ENCODE peak calls at places on chromosomes 12 and 14, in nine cellular contexts. B, A, Y, V, S, N, O, L and Q are unnamed samples.

GRCh38 chr12:60191676-60192359 is 596.0 kb downstream of the SLC16A7 start:
- DNase-seq in B (no peak), A (no peak), Y (no peak), V (no peak), S (no peak), N (no peak), O (peak; percentile 70), L (no peak), Q (peak; percentile 41)

GRCh38 chr14:53470351-53471043 is 317.4 kb upstream of the DDHD1 start:
- DNase-seq in B (peak; percentile 57), A (no peak), Y (no peak), V (peak; percentile 12), S (no peak), N (no peak), O (peak; percentile 63), L (no peak), Q (peak; percentile 65)

GRCh38 chr14:88974991-88975835 is 150.8 kb downstream of the TTC8 start:
- DNase-seq in B (no peak), A (no peak), Y (no peak), V (no peak), S (no peak), N (no peak), O (no peak), L (no peak), Q (no peak)

GRCh38 chr12:49698619-49699545 is 8.3 kb downstream of the FMNL3 start:
- DNase-seq in B (peak; percentile 89), A (peak; percentile 71), Y (peak; percentile 64), V (no peak), S (peak; percentile 96), N (no peak), O (peak; percentile 79), L (peak; percentile 13), Q (peak; percentile 63)

GRCh38 chr14:89616425-89617141 is 199.6 kb upstream of the FOXN3 start:
- DNase-seq in B (peak; percentile 51), A (peak; percentile 86), Y (peak; percentile 45), V (peak; percentile 29), S (peak; percentile 75), N (no peak), O (peak; percentile 27), L (no peak), Q (peak; percentile 53)

GRCh38 chr12:89574736-89575208 is 48.9 kb upstream of the POC1B start:
- DNase-seq in B (peak; percentile 62), A (no peak), Y (peak; percentile 68), V (peak; percentile 2), S (peak; percentile 17), N (no peak), O (peak; percentile 89), L (no peak), Q (peak; percentile 91)

GRCh38 chr12:64611430-64612286 is 1.4 kb downstream of the RASSF3 start:
- DNase-seq in B (peak; percentile 76), A (peak; percentile 75), Y (peak; percentile 9), V (no peak), S (no peak), N (peak; percentile 63), O (peak; percentile 29), L (no peak), Q (peak; percentile 44)

GRCh38 chr12:67193705-67194104 is 75.5 kb upstream of the CAND1 start:
- DNase-seq in B (peak; percentile 89), A (no peak), Y (peak; percentile 42), V (peak; percentile 8), S (peak; percentile 70), N (no peak), O (peak; percentile 34), L (no peak), Q (peak; percentile 16)

GRCh38 chr12:106251636-106252035 is 3.8 kb upstream of the CKAP4 start:
- DNase-seq in B (peak; percentile 55), A (no peak), Y (no peak), V (no peak), S (peak; percentile 38), N (no peak), O (peak; percentile 27), L (no peak), Q (peak; percentile 82)

GRCh38 chr12:105342464-105342863 is 12.0 kb downstream of the C12orf75 start:
- DNase-seq in B (no peak), A (no peak), Y (no peak), V (no peak), S (no peak), N (no peak), O (no peak), L (no peak), Q (no peak)

GRCh38 chr12:5733136-5733755 is 211.8 kb downstream of the ANO2 start:
- DNase-seq in B (no peak), A (no peak), Y (no peak), V (no peak), S (no peak), N (no peak), O (peak; percentile 17), L (no peak), Q (peak; percentile 12)

GRCh38 chr14:99573436-99574098 is 30.4 kb downstream of the CCDC85C start:
- DNase-seq in B (no peak), A (peak; percentile 3), Y (no peak), V (no peak), S (no peak), N (peak; percentile 71), O (no peak), L (no peak), Q (no peak)

GRCh38 chr14:104504172-104504735 is 75.3 kb upstream of the C14orf180 start:
- DNase-seq in B (peak; percentile 41), A (peak; percentile 11), Y (no peak), V (no peak), S (no peak), N (peak; percentile 46), O (no peak), L (no peak), Q (no peak)

DNA sequence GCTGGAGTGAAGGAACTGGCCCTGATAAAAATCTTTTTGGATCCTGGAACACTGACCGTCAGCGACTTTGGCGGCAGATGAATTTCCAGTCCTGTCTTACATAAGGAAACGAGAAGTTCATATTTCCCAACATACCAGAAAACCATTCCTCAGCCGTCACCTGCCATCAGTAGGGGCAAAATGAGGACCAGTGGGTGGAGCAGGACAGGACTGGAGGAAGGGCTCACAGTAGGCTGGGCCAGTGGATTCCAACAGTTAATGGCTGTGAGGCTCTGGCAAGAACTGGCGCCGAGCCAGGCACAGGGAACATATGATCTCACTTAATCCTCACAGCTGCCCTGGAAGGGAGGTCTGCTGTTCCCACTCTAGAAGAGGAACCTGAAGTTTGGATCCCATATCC is 67.2 kb upstream of the FAM181A start:
- DNase-seq in B (no peak), A (no peak), Y (no peak), V (no peak), S (no peak), N (no peak), O (no peak), L (no peak), Q (no peak)
- TF ChIP-seq CTCF in B (no peak), A (no peak), Y (no peak), V (no peak), S (no peak), N (no peak), O (no peak), L (no peak), Q (no peak)

GRCh38 chr12:82025462-82025861 is 266.3 kb upstream of the PPFIA2 start:
- DNase-seq in B (no peak), A (no peak), Y (no peak), V (no peak), S (no peak), N (no peak), O (no peak), L (no peak), Q (no peak)

GRCh38 chr12:82015623-82016347 is 256.6 kb upstream of the PPFIA2 start:
- DNase-seq in B (no peak), A (no peak), Y (no peak), V (no peak), S (no peak), N (no peak), O (no peak), L (no peak), Q (no peak)

DNA sequence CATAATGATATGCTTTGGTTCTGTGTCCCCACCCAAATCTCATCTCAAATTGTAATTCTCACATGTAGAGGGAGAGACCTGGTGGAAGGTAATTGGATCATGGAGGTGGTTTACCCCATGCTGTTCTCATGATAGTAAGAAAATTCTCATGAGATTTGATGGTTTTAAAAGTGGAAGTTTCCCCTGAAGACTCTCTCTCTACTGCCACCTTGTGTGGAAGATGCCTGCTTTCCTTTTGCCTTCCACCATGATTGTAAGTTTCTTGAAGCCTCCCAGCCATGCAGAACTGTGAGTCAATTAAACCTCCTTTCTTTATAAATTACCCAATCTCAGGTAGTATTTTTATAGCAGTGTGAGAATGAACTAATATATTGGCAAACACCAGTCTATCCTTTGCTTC is 260.4 kb upstream of the PPFIA2 start:
- DNase-seq in B (peak; percentile 68), A (no peak), Y (no peak), V (no peak), S (peak; percentile 53), N (no peak), O (peak; percentile 6), L (no peak), Q (no peak)
- TF ChIP-seq CTCF in B (peak; percentile 70), A (no peak), Y (peak; percentile 12), V (no peak), S (peak; percentile 61), N (no peak), O (no peak), L (no peak), Q (peak; percentile 39)

GRCh38 chr12:47135578-47135977 is 55.8 kb upstream of the AMIGO2 start:
- DNase-seq in B (no peak), A (no peak), Y (no peak), V (no peak), S (no peak), N (no peak), O (no peak), L (no peak), Q (no peak)

GRCh38 chr12:47144769-47145168 is 65.0 kb upstream of the AMIGO2 start:
- DNase-seq in B (no peak), A (no peak), Y (no peak), V (no peak), S (no peak), N (no peak), O (peak; percentile 23), L (no peak), Q (no peak)

GRCh38 chr12:47145188-47145587 is 65.4 kb upstream of the AMIGO2 start:
- DNase-seq in B (no peak), A (no peak), Y (no peak), V (no peak), S (no peak), N (no peak), O (no peak), L (no peak), Q (no peak)

GRCh38 chr12:47139010-47139681 is 59.4 kb upstream of the AMIGO2 start:
- DNase-seq in B (no peak), A (no peak), Y (no peak), V (no peak), S (no peak), N (no peak), O (no peak), L (no peak), Q (no peak)

GRCh38 chr12:47141459-47141858 is 61.7 kb upstream of the AMIGO2 start:
- DNase-seq in B (peak; percentile 78), A (no peak), Y (no peak), V (no peak), S (peak; percentile 34), N (no peak), O (no peak), L (no peak), Q (no peak)
- TF ChIP-seq CTCF in B (peak; percentile 44), A (no peak), Y (no peak), V (no peak), S (no peak), N (no peak), O (no peak), L (no peak), Q (no peak)

GRCh38 chr12:16962889-16963288 is 356.9 kb upstream of the LMO3 start:
- DNase-seq in B (no peak), A (no peak), Y (no peak), V (no peak), S (no peak), N (no peak), O (no peak), L (no peak), Q (no peak)
- TF ChIP-seq CTCF in B (peak; percentile 50), A (no peak), Y (no peak), V (no peak), S (peak; percentile 34), N (no peak), O (no peak), L (no peak), Q (no peak)